ENCODE peak calls at places on chromosomes 3 and 15, in six cellular contexts. O is ovary, W is BJ, N is neural progenitor cell, M is brain microvascular endothelial cell, P is fibroblast of lung. K is an unnamed sample.

GRCh38 chr3:39531681-39532080 is 64.2 kb downstream of the MOBP start:
- DNase-seq in O (no peak), W (no peak), N (no peak), M (peak; percentile 18), P (peak; percentile 52), K (peak; percentile 46)

GRCh38 chr15:92623435-92623834 is 32.1 kb downstream of the FAM174B start:
- DNase-seq in O (no peak), W (no peak), N (no peak), M (no peak), P (no peak), K (no peak)

GRCh38 chr3:189458536-189458935 is 172.7 kb upstream of the TP63 start:
- DNase-seq in O (no peak), W (no peak), N (no peak), M (peak; percentile 29), P (peak; percentile 33), K (no peak)

GRCh38 chr3:41200669-41201021 is 1.3 kb downstream of the CTNNB1 start:
- DNase-seq in O (no peak), W (peak; percentile 9), N (peak; percentile 53), M (peak; percentile 72), P (peak; percentile 80), K (no peak)

GRCh38 chr3:15159501-15160136 is 46.4 kb upstream of the CAPN7 start:
- DNase-seq in O (no peak), W (no peak), N (no peak), M (peak; percentile 9), P (no peak), K (no peak)

GRCh38 chr15:79283252-79284048 is 928 bp downstream of the ANKRD34C start:
- DNase-seq in O (peak; percentile 57), W (no peak), N (peak; percentile 92), M (peak; percentile 18), P (peak; percentile 46), K (no peak)

GRCh38 chr15:96735621-96736020 is 405.1 kb downstream of the NR2F2 start:
- DNase-seq in O (no peak), W (no peak), N (no peak), M (no peak), P (no peak), K (no peak)

GRCh38 chr3:8869613-8870012 is 93.7 kb downstream of the RAD18 start:
- DNase-seq in O (no peak), W (peak; percentile 90), N (no peak), M (peak; percentile 94), P (peak; percentile 100), K (peak; percentile 99)

GRCh38 chr3:184549793-184550585 is 11.6 kb upstream of the EPHB3 start:
- DNase-seq in O (no peak), W (no peak), N (peak; percentile 55), M (no peak), P (no peak), K (no peak)

GRCh38 chr3:73512095-73512494 is 112.6 kb downstream of the PDZRN3 start:
- DNase-seq in O (no peak), W (no peak), N (no peak), M (no peak), P (no peak), K (no peak)
- H3K4me3 ChIP-seq in O (peak overlapping the region; percentile 19), W (no peak overlapping the region), N (no peak overlapping the region), M (no peak overlapping the region), P (no peak overlapping the region), K (no peak overlapping the region)

GRCh38 chr3:114496874-114497273 is 203.0 kb downstream of the TIGIT start:
- DNase-seq in O (no peak), W (no peak), N (no peak), M (peak; percentile 38), P (peak; percentile 44), K (peak; percentile 22)
- TF ChIP-seq CTCF in O (no peak), W (peak; percentile 27), N (no peak), M (peak; percentile 11), P (no peak), K (no peak)

GRCh38 chr15:67474405-67475080 is 46.4 kb upstream of the C15orf61 start:
- DNase-seq in O (no peak), W (no peak), N (no peak), M (no peak), P (no peak), K (no peak)
- H3K4me3 ChIP-seq in O (no peak overlapping the region), W (no peak overlapping the region), N (no peak overlapping the region), M (no peak overlapping the region), P (no peak overlapping the region), K (no peak overlapping the region)

GRCh38 chr3:107235923-107236315 is 141.3 kb upstream of the CCDC54 start:
- DNase-seq in O (no peak), W (no peak), N (peak; percentile 81), M (peak; percentile 78), P (peak; percentile 76), K (peak; percentile 38)
- TF ChIP-seq CTCF in O (peak; percentile 94), W (peak; percentile 76), N (peak; percentile 99), M (peak; percentile 74), P (peak; percentile 86), K (peak; percentile 88)

GRCh38 chr15:78064544-78064943 is 13.0 kb downstream of the TBC1D2B start:
- DNase-seq in O (no peak), W (no peak), N (no peak), M (no peak), P (peak; percentile 36), K (no peak)
- H3K4me3 ChIP-seq in O (peak overlapping the region; percentile 4), W (no peak overlapping the region), N (no peak overlapping the region), M (no peak overlapping the region), P (no peak overlapping the region), K (no peak overlapping the region)

K was measured in epithelial cell of proximal tubule.